ENCODE peak calls at places on chromosome 14, in ten cellular contexts. O, H, Y, X, F, A, W, Z, B and P are unnamed samples.

GRCh38 chr14:70706177-70706576 is 64.5 kb downstream of the TTC9 start:
- DNase-seq in O (no peak), H (no peak), Y (no peak), X (no peak), F (no peak), A (no peak), W (no peak), Z (no peak), B (no peak), P (no peak)

GRCh38 chr14:44847910-44848309 is 113.8 kb downstream of the KLHL28 start:
- DNase-seq in O (no peak), H (no peak), Y (no peak), X (no peak), F (no peak), A (no peak), W (no peak), Z (no peak), B (no peak), P (no peak)

GRCh38 chr14:51610766-51611165 is 40.9 kb upstream of the FRMD6 start:
- DNase-seq in O (no peak), H (no peak), Y (no peak), X (no peak), F (no peak), A (no peak), W (no peak), Z (no peak), B (no peak), P (no peak)

GRCh38 chr14:95236221-95236620 is 78.9 kb upstream of the DICER1 start:
- DNase-seq in O (no peak), H (no peak), Y (no peak), X (no peak), F (no peak), A (no peak), W (no peak), Z (no peak), B (no peak), P (no peak)

GRCh38 chr14:68955164-68955921 is 23.8 kb downstream of the ACTN1 start:
- DNase-seq in O (no peak), H (no peak), Y (no peak), X (no peak), F (no peak), A (no peak), W (peak), Z (no peak), B (peak), P (no peak)

GRCh38 chr14:105272623-105273022 is 24.3 kb downstream of the BTBD6 start:
- DNase-seq in O (no peak), H (no peak), Y (no peak), X (no peak), F (no peak), A (no peak), W (no peak), Z (no peak), B (no peak), P (no peak)

GRCh38 chr14:102362084-102362483 is 606 bp downstream of the CINP start:
- DNase-seq in O (no peak), H (peak), Y (no peak), X (no peak), F (peak), A (peak), W (no peak), Z (no peak), B (no peak), P (no peak)

GRCh38 chr14:74400919-74401503 is 25.0 kb downstream of the SYNDIG1L start:
- DNase-seq in O (no peak), H (no peak), Y (no peak), X (no peak), F (no peak), A (no peak), W (no peak), Z (no peak), B (no peak), P (no peak)

GRCh38 chr14:89947344-89947743 is 7.2 kb downstream of the EFCAB11 start:
- DNase-seq in O (no peak), H (no peak), Y (no peak), X (no peak), F (no peak), A (no peak), W (no peak), Z (no peak), B (no peak), P (no peak)

GRCh38 chr14:61524211-61524806 is 171.0 kb upstream of the HIF1A start:
- DNase-seq in O (no peak), H (no peak), Y (no peak), X (no peak), F (no peak), A (no peak), W (no peak), Z (no peak), B (no peak), P (no peak)

GRCh38 chr14:45038865-45039264 is 45.1 kb upstream of the PRPF39 start:
- DNase-seq in O (no peak), H (no peak), Y (no peak), X (no peak), F (no peak), A (no peak), W (no peak), Z (no peak), B (no peak), P (no peak)

GRCh38 chr14:74616507-74616906 is 4.5 kb upstream of the LTBP2 start:
- DNase-seq in O (no peak), H (no peak), Y (peak), X (no peak), F (no peak), A (no peak), W (no peak), Z (no peak), B (no peak), P (no peak)

GRCh38 chr14:58491593-58491992 is 64.1 kb downstream of the KIAA0586 start:
- DNase-seq in O (no peak), H (no peak), Y (peak), X (no peak), F (no peak), A (no peak), W (no peak), Z (no peak), B (no peak), P (no peak)